ENCODE peak calls at places on chromosomes 5 and 9, in four cellular contexts. Y, L, V and G are unnamed samples.

GRCh38 chr9:109043578-109043977 is 30.3 kb upstream of the CTNNAL1 start:
- DNase-seq in Y (no peak), L (no peak), V (no peak), G (no peak)

GRCh38 chr9:82552784-82553183 is 510.2 kb downstream of the RASEF start:
- DNase-seq in Y (no peak), L (no peak), V (no peak), G (no peak)

GRCh38 chr5:33890633-33891032 is 1.2 kb downstream of the ADAMTS12 start:
- DNase-seq in Y (peak; percentile 51), L (no peak), V (no peak), G (no peak)

GRCh38 chr5:141872496-141873356 is 5.5 kb downstream of the PCDH1 start:
- DNase-seq in Y (no peak), L (no peak), V (no peak), G (no peak)

GRCh38 chr5:169521366-169521983 is 62.1 kb upstream of the SPDL1 start:
- DNase-seq in Y (no peak), L (no peak), V (peak; percentile 30), G (no peak)

GRCh38 chr5:82331557-82331956 is 53.4 kb upstream of the RPS23 start:
- DNase-seq in Y (no peak), L (no peak), V (no peak), G (no peak)

GRCh38 chr5:97162045-97162444 is 19.6 kb upstream of the LIX1 start:
- DNase-seq in Y (peak; percentile 84), L (peak; percentile 79), V (peak; percentile 86), G (peak; percentile 56)

GRCh38 chr5:123422433-123423277 is 548 bp downstream of the CEP120 start:
- DNase-seq in Y (peak; percentile 40), L (peak; percentile 46), V (peak; percentile 64), G (no peak)

GRCh38 chr5:29051509-29051908 is 2013.1 kb upstream of the CDH9 start:
- DNase-seq in Y (no peak), L (no peak), V (no peak), G (no peak)

GRCh38 chr5:73853091-73853490 is 227.1 kb downstream of the ARHGEF28 start:
- DNase-seq in Y (peak; percentile 73), L (no peak), V (no peak), G (no peak)

GRCh38 chr5:9337908-9338307 is 208.0 kb downstream of the SEMA5A start:
- DNase-seq in Y (peak; percentile 88), L (no peak), V (peak; percentile 24), G (no peak)

GRCh38 chr9:8723195-8723594 is 923.6 kb upstream of the DMAC1 start:
- DNase-seq in Y (no peak), L (no peak), V (no peak), G (no peak)

GRCh38 chr5:16782227-16782626 is 153.9 kb downstream of the MYO10 start:
- DNase-seq in Y (no peak), L (no peak), V (no peak), G (no peak)

GRCh38 chr9:88420227-88420626 is 32.0 kb downstream of the SPIN1 start:
- DNase-seq in Y (no peak), L (no peak), V (no peak), G (no peak)

GRCh38 chr5:334903-335739 is 13.6 kb downstream of the AHRR start:
- DNase-seq in Y (no peak), L (no peak), V (no peak), G (no peak)

GRCh38 chr5:148805323-148806290 is 20.8 kb upstream of the ADRB2 start:
- DNase-seq in Y (peak; percentile 64), L (peak; percentile 71), V (peak; percentile 77), G (no peak)

GRCh38 chr5:36457511-36458260 is 148.7 kb upstream of the SLC1A3 start:
- DNase-seq in Y (no peak), L (no peak), V (no peak), G (no peak)

GRCh38 chr5:56328753-56329560 is 95.8 kb upstream of the ANKRD55 start:
- DNase-seq in Y (peak; percentile 76), L (no peak), V (peak; percentile 72), G (peak; percentile 63)

GRCh38 chr9:5886114-5886939 is 4.4 kb upstream of the MLANA start:
- DNase-seq in Y (peak; percentile 65), L (peak; percentile 80), V (peak; percentile 70), G (peak; percentile 66)

DNA sequence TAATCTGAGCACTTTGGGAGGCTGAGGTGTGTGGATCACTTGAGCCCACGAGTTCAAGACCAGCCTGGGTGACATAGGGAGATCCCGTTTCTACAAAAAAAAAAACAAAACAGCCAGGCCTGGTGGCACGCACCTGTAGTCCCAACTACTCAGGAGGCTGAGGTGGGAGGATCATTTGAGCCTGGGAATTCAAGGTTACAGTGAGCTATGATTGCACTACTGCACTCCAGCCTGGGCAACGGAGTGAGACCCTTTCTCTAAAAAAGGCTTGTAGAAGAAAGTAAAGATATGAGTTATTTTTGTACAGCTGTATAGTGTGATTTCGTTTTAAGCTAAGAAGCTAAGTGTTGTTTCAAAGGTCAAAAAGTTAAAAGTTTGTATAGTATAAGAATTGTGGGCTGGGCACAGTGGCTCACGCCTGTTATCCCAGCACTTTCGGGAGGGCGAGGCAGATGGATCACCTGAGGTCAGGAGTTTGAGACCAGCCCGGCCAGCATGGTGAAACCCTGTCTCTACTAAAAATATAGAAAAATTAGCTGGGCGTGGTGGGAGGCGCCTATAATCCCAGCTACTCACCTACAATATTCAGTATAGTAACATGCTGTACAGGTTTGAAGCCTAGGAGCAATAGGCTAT is 18.8 kb downstream of the UBE2R2 start:
- DNase-seq in Y (no peak), L (no peak), V (no peak), G (no peak)
- H3K9ac ChIP-seq in Y (no peak overlapping the region), L (no peak overlapping the region), V (no peak overlapping the region), G (peak overlapping the region; percentile 4)

DNA sequence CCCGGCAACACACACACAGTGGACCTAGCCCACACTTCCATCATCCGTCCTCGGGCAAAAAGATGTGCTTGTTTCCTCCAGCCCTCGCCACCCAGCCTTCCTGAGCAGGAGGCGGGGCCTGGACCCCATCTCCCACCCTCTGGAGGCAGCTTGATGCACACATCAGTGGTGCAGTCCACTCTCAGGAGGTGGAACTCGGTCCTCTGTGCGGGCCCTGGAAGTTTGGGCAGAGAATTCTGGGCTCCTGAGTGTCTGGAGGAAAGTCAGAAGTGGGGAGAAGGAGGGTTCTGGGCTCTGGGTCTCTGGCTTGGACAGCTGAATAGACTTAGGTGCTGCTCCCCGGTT is 54.0 kb upstream of the NEURL1B start:
- DNase-seq in Y (no peak), L (no peak), V (no peak), G (no peak)
- H3K9me1 ChIP-seq in Y (no peaks in the 10 kb centered on the region), L (peaks cover 3% of the 10 kb centered on the region), V (no peaks in the 10 kb centered on the region), G (no peaks in the 10 kb centered on the region)

DNA sequence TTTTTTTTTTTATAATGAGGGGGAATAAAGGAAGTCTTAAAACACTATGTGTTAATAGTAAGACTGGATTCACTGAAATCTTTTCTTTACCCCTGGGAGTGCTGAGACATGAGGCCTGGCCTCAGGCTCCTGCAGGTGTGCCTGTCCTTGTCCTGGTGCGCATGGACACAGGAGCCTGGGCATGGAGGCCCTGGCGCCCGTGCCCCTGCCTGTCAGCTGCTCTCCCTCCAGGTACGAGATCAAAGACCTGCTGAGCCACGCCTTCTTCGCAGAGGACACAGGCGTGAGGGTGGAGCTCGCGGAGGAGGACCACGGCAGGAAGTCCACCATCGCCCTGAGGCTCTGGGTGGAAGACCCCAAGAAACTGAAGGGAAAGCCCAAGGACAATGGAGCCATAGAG is 55.6 kb downstream of the WNK2 start:
- DNase-seq in Y (no peak), L (no peak), V (no peak), G (no peak)
- H3K4me1 ChIP-seq in Y (no peaks in the 10 kb centered on the region), L (no peaks in the 10 kb centered on the region), V (no peaks in the 10 kb centered on the region), G (no peaks in the 10 kb centered on the region)

GRCh38 chr5:100900796-100901731 is 2.0 kb downstream of the ST8SIA4 start:
- DNase-seq in Y (peak; percentile 15), L (peak; percentile 40), V (peak; percentile 91), G (no peak)
- H3K9ac ChIP-seq in Y (no peak overlapping the region), L (peak overlapping the region; percentile 30), V (peak overlapping the region; percentile 89), G (peak overlapping the region; percentile 33)

GRCh38 chr9:78860806-78861475 is 564.0 kb downstream of the PSAT1 start:
- DNase-seq in Y (peak; percentile 82), L (no peak), V (peak; percentile 44), G (peak; percentile 15)

GRCh38 chr9:78858266-78858665 is 561.3 kb downstream of the PSAT1 start:
- DNase-seq in Y (peak; percentile 29), L (no peak), V (no peak), G (no peak)

GRCh38 chr9:78856781-78857180 is 559.9 kb downstream of the PSAT1 start:
- DNase-seq in Y (no peak), L (no peak), V (no peak), G (no peak)

GRCh38 chr9:78856144-78856543 is 559.2 kb downstream of the PSAT1 start:
- DNase-seq in Y (peak; percentile 54), L (no peak), V (no peak), G (peak; percentile 35)

DNA sequence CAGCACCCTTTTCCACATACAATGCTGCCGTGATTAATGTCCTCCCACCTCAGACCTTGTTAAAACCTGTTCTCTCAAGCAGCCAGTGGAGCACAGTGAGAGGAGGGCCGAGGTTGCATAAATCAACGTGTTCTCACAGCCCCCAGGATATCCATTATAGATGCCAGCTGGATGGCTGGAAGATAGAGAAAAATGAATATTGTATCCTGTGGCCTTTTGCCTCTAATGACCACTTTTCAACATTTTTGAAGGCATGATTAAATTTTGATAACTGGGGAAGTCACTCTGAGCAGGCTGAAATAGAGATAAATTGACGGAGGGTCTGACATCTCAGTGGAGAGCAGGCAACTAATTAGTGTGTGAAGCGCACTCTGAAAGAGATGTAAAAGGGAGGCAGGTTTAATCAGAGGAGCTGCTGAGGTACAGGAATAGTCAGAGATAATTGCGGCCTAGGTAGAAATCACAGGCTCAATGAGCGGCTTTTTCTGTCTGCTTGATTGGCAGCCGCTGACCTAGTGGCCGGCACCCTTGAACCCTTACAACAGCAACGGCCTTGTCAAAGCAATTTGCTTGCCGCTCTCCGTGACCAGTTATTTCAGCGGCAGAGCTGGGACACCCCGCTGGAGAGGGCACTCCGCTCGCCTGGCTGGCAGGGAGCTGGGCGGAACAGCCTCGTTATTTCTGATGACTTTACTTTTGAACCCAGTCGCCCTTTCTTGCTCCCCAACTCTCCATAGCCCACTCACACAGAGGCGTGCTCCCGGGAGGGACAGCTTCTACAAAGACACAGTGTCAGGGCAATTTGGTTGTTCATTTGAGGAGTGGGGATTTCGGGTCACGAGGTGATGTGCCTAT is 560.7 kb downstream of the PSAT1 start:
- DNase-seq in Y (no peak), L (no peak), V (no peak), G (no peak)
- H3K9me1 ChIP-seq in Y (peaks cover 3% of the 10 kb centered on the region), L (no peaks in the 10 kb centered on the region), V (no peaks in the 10 kb centered on the region), G (no peaks in the 10 kb centered on the region)

DNA sequence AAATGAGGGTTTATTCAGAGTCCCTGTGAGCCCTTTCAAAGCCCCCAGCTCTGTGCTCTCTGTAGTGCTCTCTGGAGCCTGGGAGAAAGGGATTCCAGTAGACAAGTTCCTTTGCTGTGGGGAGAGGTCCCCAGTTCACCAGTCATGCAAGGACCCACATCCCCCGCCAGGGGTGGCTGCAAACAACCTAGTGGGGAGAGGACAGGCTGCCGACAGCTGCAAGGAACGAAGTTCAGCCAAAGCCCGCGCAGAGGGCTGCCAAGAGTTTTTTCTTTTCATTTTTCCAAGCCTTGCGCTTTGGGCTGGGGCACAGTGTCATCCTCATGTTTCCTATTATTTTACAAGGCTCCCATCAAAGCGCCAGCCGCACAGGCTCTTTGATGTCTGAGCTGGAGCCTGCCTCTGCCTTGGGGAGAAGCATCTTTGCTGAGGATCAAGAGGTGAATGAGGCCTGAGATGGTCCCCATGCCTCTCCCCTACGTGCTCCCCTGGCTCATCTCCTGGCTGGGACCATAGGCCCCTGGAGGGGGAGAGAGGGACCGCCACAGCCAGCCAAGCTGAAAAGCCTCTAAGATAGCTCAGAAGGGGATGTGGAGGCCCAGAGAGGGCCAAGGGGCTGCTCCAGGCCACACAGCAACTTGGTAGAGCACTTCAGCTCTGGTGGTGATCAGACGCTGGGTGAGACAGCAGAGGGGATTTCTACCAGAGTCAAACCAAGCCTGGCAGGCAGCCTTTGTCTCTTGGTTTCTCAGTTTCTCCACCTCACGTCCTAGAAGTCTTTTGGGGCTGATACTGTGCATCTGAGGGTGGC is 50.5 kb upstream of the SYNPO start:
- DNase-seq in Y (peak; percentile 62), L (peak; percentile 55), V (peak; percentile 90), G (no peak)
- H3K4me1 ChIP-seq in Y (peaks cover 16% of the 10 kb centered on the region), L (peaks cover 10% of the 10 kb centered on the region), V (peaks cover 14% of the 10 kb centered on the region), G (peaks cover 7% of the 10 kb centered on the region)